ENCODE peak calls at places on chromosomes 7 and 10, in five cellular contexts. R is H9, S is NCI-H1694, E is epithelial cell of esophagus, A is kidney glomerular epithelial cell. P is an unnamed sample.

GRCh38 chr10:31723074-31723750 is 205.4 kb downstream of the ARHGAP12 start:
- DNase-seq in S (no peak), E (no peak), A (no peak), R (no peak), P (peak)

GRCh38 chr10:129626309-129626708 is 159.3 kb downstream of the MGMT start:
- DNase-seq in R (no peak), E (no peak), A (no peak), S (no peak), P (no peak)

GRCh38 chr7:8125680-8126444 is 136.1 kb downstream of the ICA1 start:
- DNase-seq in S (no peak), R (no peak), A (no peak), E (peak), P (no peak)

GRCh38 chr7:47088329-47089067 is 493.4 kb downstream of the TNS3 start:
- DNase-seq in R (peak), S (peak), A (peak), E (peak), P (peak)

GRCh38 chr7:85475071-85475470 is 288.2 kb upstream of the SEMA3D start:
- DNase-seq in E (no peak), R (no peak), S (no peak), A (no peak), P (no peak)

GRCh38 chr10:103936022-103936421 is 18.0 kb upstream of the STN1 start:
- DNase-seq in S (no peak), R (no peak), E (no peak), A (no peak), P (no peak)

GRCh38 chr7:19701471-19701870 is 7.4 kb downstream of the POLR1F start:
- DNase-seq in E (no peak), R (no peak), A (no peak), S (no peak), P (no peak)

GRCh38 chr7:155280446-155281410 is 16.9 kb upstream of the INSIG1 start:
- DNase-seq in E (peak), R (no peak), A (no peak), S (no peak), P (peak)

GRCh38 chr7:46202379-46202778 is 281.3 kb upstream of the IGFBP3 start:
- DNase-seq in E (no peak), S (no peak), R (no peak), A (no peak), P (no peak)

GRCh38 chr10:60611291-60611747 is 167.0 kb upstream of the CDK1 start:
- DNase-seq in A (peak), R (peak), E (peak), S (no peak), P (peak)